ENCODE peak calls at places on chromosome 10, in nine cellular contexts. F is T-helper 17 cell; W is activated T-helper 17 cell treated with anti-CD3 and anti-CD28 coated beads, Interleukin-2, amount 50 U/mL, for 72 hours; N is left lung; L is heart right ventricle; C is naive thymus-derived CD8-positive, alpha-beta T cell; M is body of pancreas; H is RWPE2; T is central memory CD8-positive, alpha-beta T cell. Y is an unnamed sample.
A peak's percentile ranks its signal among the peaks of the same experiment; 100 is the strongest.

GRCh38 chr10:42637648-42638052 is 720 bp downstream of the ZNF33B start:
- ATAC-seq in F (no peak), W (no peak), N (peak; percentile 6), L (no peak), C (no peak), M (peak; percentile 3), H (peak; percentile 0), T (no peak), Y (no peak)

GRCh38 chr10:10903620-10904019 is 114.1 kb upstream of the CELF2 start:
- ATAC-seq in F (no peak), W (no peak), N (no peak), L (no peak), C (no peak), M (no peak), H (no peak), T (no peak), Y (no peak)

GRCh38 chr10:32371101-32371500 is 24.1 kb upstream of the EPC1 start:
- ATAC-seq in F (no peak), W (no peak), N (no peak), L (peak; percentile 80), C (no peak), M (no peak), H (no peak), T (no peak), Y (no peak)

GRCh38 chr10:131310904-131311660 is 439 bp downstream of the TCERG1L start:
- ATAC-seq in F (no peak), W (no peak), N (no peak), L (no peak), C (no peak), M (no peak), H (no peak), T (no peak), Y (no peak)

GRCh38 chr10:52883996-52884871 is 111.7 kb upstream of the MBL2 start:
- ATAC-seq in F (no peak), W (no peak), N (peak; percentile 98), L (peak; percentile 85), C (no peak), M (peak; percentile 88), H (peak; percentile 94), T (no peak), Y (peak; percentile 62)

GRCh38 chr10:103653581-103654020 is 160.1 kb downstream of the NEURL1 start:
- ATAC-seq in F (no peak), W (no peak), N (peak; percentile 62), L (no peak), C (no peak), M (no peak), H (peak; percentile 80), T (no peak), Y (no peak)

GRCh38 chr10:26485150-26485941 is 47.2 kb downstream of the APBB1IP start:
- ATAC-seq in F (no peak), W (no peak), N (peak; percentile 76), L (peak; percentile 80), C (no peak), M (peak; percentile 68), H (no peak), T (no peak), Y (no peak)

GRCh38 chr10:67602268-67602950 is 93.6 kb downstream of the CTNNA3 start:
- ATAC-seq in F (no peak), W (no peak), N (no peak), L (no peak), C (no peak), M (no peak), H (peak; percentile 63), T (no peak), Y (no peak)

GRCh38 chr10:110758898-110759297 is 112.8 kb upstream of the PDCD4 start:
- ATAC-seq in F (no peak), W (no peak), N (peak; percentile 40), L (peak; percentile 69), C (no peak), M (no peak), H (peak; percentile 96), T (no peak), Y (no peak)